ENCODE peak calls at places on chromosome 20, in five cellular contexts. D is A549, I is K562, Q is IMR-90, L is HepG2. Z is an unnamed sample.

GRCh38 chr20:56519551-56519950 is 5.0 kb upstream of the FAM209A start:
- DNase-seq in Q (no peak), D (no peak), L (no peak), I (no peak), Z (no peak)

GRCh38 chr20:36322131-36322530 is 16.0 kb downstream of the DLGAP4 start:
- DNase-seq in I (no peak), L (no peak), Q (no peak), D (no peak), Z (no peak)

GRCh38 chr20:62603021-62603906 is 39.0 kb upstream of the SLCO4A1 start:
- DNase-seq in L (no peak), D (no peak), Q (peak; percentile 47), I (no peak), Z (no peak)

GRCh38 chr20:5205348-5206210 is 78.8 kb downstream of the CDS2 start:
- DNase-seq in D (peak; percentile 92), I (peak; percentile 66), L (peak; percentile 80), Q (peak; percentile 76), Z (peak; percentile 86)

GRCh38 chr20:57656821-57657536 is 36.8 kb upstream of the ZBP1 start:
- DNase-seq in D (no peak), I (peak; percentile 6), L (no peak), Q (no peak), Z (no peak)

GRCh38 chr20:43666376-43667328 is at the start of gene MYBL2:
- DNase-seq in Q (peak; percentile 45), D (peak; percentile 36), I (peak; percentile 88), L (peak; percentile 70), Z (peak; percentile 29)

GRCh38 chr20:829531-829930 is 4.0 kb upstream of the FAM110A start:
- DNase-seq in D (no peak), Q (peak; percentile 17), L (no peak), I (no peak), Z (no peak)

GRCh38 chr20:19440660-19441527 is 228.5 kb downstream of the SLC24A3 start:
- DNase-seq in Q (no peak), L (no peak), I (no peak), D (no peak), Z (no peak)

GRCh38 chr20:9390441-9390840 is 123.9 kb upstream of the LAMP5 start:
- DNase-seq in Q (peak; percentile 43), L (no peak), D (no peak), I (no peak), Z (no peak)

GRCh38 chr20:36573798-36574277 is 441 bp downstream of the TGIF2 start:
- DNase-seq in D (no peak), I (peak; percentile 66), Q (no peak), L (peak; percentile 48), Z (no peak)

GRCh38 chr20:21100590-21101452 is 5.3 kb downstream of the LINC00237 start:
- DNase-seq in D (no peak), L (no peak), Q (peak; percentile 2), I (no peak), Z (peak; percentile 60)

GRCh38 chr20:59006864-59007757 is at the start of gene CTSZ:
- DNase-seq in Q (no peak), L (no peak), D (peak; percentile 74), I (peak; percentile 91), Z (no peak)

GRCh38 chr20:34222208-34222607 is 19.0 kb upstream of the ASIP start:
- DNase-seq in Q (peak; percentile 98), I (no peak), D (no peak), L (no peak), Z (no peak)

GRCh38 chr20:56069016-56069415 is 63.7 kb upstream of the CBLN4 start:
- DNase-seq in L (no peak), Q (no peak), I (no peak), D (no peak), Z (no peak)

GRCh38 chr20:13783528-13783927 is 1.2 kb downstream of the ESF1 start:
- DNase-seq in I (no peak), Q (no peak), L (no peak), D (no peak), Z (no peak)

GRCh38 chr20:48384147-48384818 is 443.5 kb downstream of the PREX1 start:
- DNase-seq in Q (no peak), L (no peak), D (no peak), I (peak; percentile 78), Z (peak; percentile 92)

GRCh38 chr20:5216663-5217062 is 89.9 kb downstream of the CDS2 start:
- DNase-seq in L (no peak), D (no peak), I (no peak), Q (no peak), Z (no peak)

GRCh38 chr20:24032412-24032898 is 43.9 kb upstream of the GGTLC1 start:
- DNase-seq in L (no peak), Q (no peak), I (no peak), D (no peak), Z (no peak)

GRCh38 chr20:57429579-57430202 is 38.5 kb downstream of the RBM38 start:
- DNase-seq in L (peak; percentile 69), Q (peak; percentile 63), I (no peak), D (no peak), Z (no peak)

GRCh38 chr20:38608188-38608587 is 6.6 kb downstream of the ARHGAP40 start:
- DNase-seq in Q (no peak), I (no peak), L (no peak), D (no peak), Z (no peak)

GRCh38 chr20:61960836-61961235 is 104.8 kb downstream of the TAF4 start:
- DNase-seq in I (no peak), Q (no peak), D (no peak), L (no peak), Z (no peak)

GRCh38 chr20:50729925-50730764 is 1.2 kb upstream of the PARD6B start:
- DNase-seq in D (no peak), I (peak; percentile 25), L (peak; percentile 55), Q (no peak), Z (no peak)

GRCh38 chr20:31484001-31484400 is 8.9 kb downstream of the REM1 start:
- DNase-seq in L (no peak), Q (no peak), I (peak; percentile 77), D (no peak), Z (no peak)

GRCh38 chr20:19314619-19315018 is 102.2 kb downstream of the SLC24A3 start:
- DNase-seq in L (no peak), Q (no peak), I (no peak), D (no peak), Z (no peak)

GRCh38 chr20:44231713-44232468 is 15.2 kb upstream of the GDAP1L1 start:
- DNase-seq in L (peak; percentile 49), Q (no peak), I (no peak), D (no peak), Z (no peak)

GRCh38 chr20:47620808-47621805 is 119.4 kb downstream of the NCOA3 start:
- DNase-seq in I (no peak), D (no peak), Q (peak; percentile 82), L (peak; percentile 66), Z (no peak)

DNA sequence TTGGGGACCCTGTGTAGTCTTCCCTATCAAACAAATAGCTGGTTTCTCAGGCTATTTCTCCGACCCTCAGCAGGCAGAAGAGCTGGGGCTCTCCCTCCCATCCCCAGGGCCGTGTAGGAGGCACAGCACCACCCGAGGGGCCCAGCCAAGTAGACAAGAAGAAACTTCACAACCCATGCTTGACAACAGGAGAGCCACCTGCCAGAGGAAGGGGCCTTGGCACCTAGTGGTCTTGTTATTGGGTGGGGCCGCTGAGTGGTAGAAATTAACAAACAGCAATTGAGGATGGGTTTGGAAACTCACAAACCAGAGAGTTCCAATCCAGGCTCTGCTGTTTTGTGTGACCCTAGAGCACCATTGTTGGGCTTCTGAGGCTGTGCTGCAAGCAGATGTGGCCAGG is 108.5 kb upstream of the CHD6 start:
- DNase-seq in D (no peak), L (no peak), Q (no peak), I (no peak), Z (no peak)
- TF ChIP-seq MAFK in D (no peak), L (no peak), Q (no peak), I (no peak), Z (no peak)

DNA sequence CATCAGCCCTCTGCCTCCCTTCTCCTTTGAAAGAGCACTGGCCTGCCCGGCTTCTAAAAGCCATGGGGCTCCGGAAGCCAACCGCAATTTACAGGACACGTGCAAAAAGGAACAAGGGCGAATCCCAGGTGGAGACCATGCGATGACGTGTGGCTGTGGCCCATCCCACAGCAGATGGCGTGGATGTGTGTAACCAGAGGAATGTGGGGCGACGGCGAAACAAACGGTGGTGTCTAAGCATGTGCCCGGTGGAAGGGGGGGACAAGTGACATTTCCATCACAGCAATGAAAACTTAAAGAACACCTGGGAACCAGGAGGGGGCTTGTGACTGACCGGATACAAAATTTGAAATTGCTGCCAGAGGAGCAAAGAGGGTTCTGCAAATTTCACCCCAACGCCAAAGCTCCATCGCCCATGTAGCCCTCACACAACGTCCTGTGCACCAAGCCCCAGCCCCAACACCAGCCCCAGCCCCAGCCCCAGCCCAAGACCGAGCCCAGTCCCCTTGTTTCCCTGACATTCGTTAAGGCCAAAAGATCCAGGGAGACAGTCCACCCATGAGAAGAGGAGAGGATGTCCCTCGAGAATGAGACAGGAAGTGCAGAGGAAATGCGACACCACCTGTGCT is 159.7 kb upstream of the ZNF337 start:
- DNase-seq in I (no peak), Q (no peak), D (no peak), L (no peak), Z (no peak)
- TF ChIP-seq MAFK in I (no peak), Q (no peak), D (no peak), L (no peak), Z (no peak)

GRCh38 chr20:63739129-63740069 is at the start of gene SLC2A4RG:
- DNase-seq in I (peak; percentile 97), D (peak; percentile 90), Q (peak; percentile 62), L (peak; percentile 94), Z (no peak)
- TF ChIP-seq MAFK in I (no peak), D (no peak), Q (no peak), L (no peak), Z (no peak)

DNA sequence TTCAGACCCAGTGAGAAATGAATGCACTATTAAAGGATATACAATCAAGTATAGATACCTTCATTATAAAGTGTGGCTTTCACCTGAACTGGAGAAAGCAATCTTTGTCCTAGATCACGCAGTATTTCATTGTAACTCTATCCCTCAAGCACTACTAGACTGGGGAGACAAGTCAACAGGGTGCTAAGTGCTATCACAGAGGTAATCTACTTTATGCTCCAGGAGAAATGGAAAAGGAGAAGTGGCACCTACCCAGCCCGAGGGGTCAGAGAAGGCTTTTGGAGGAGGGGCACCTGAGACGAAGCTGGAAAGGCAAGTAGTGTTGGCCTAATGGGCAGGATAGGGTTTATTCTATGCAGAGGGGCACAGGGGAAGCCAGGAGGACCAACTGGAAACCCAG is 17.1 kb downstream of the ZHX3 start:
- DNase-seq in Q (no peak), L (no peak), D (no peak), I (no peak), Z (no peak)
- TF ChIP-seq MAFK in Q (no peak), L (no peak), D (no peak), I (no peak), Z (no peak)

GRCh38 chr20:45883100-45883469 is 2.1 kb downstream of the ZSWIM1 start:
- DNase-seq in Q (no peak), D (no peak), L (no peak), I (no peak), Z (no peak)
- TF ChIP-seq MAFK in Q (no peak), D (no peak), L (no peak), I (no peak), Z (no peak)